ENCODE peak calls at places on chromosomes 13 and 19, in five cellular contexts. One of them, this sample, is unnamed.
A peak's percentile ranks its signal among the peaks of the same experiment; 100 is the strongest.

GRCh38 chr13:106063591-106064308 is 471.7 kb downstream of the EFNB2 start:
- DNase-seq in C1 segment of cervical spinal cord: no peak
- DNase-seq in epithelial cell of prostate: no peak
- DNase-seq in stimulated activated CD4-positive, alpha-beta T cell treated with anti-CD3 and anti-CD28 coated beads, Interleukin-15, amount 100 ng/mL, for 48 hours: no peak
- DNase-seq in NCI-H748 treated with DMSO at 0.1 percent for 48 hours: no peak
- DNase-seq in this sample: peak; percentile 23

GRCh38 chr13:26517931-26518330 is 39.6 kb upstream of the WASF3 start:
- DNase-seq in C1 segment of cervical spinal cord: no peak
- DNase-seq in NCI-H748 treated with DMSO at 0.1 percent for 48 hours: no peak
- DNase-seq in epithelial cell of prostate: no peak
- DNase-seq in stimulated activated CD4-positive, alpha-beta T cell treated with anti-CD3 and anti-CD28 coated beads, Interleukin-15, amount 100 ng/mL, for 48 hours: no peak
- DNase-seq in this sample: no peak

GRCh38 chr13:114096811-114097503 is 35.5 kb downstream of the RASA3 start:
- DNase-seq in NCI-H748 treated with DMSO at 0.1 percent for 48 hours: no peak
- DNase-seq in stimulated activated CD4-positive, alpha-beta T cell treated with anti-CD3 and anti-CD28 coated beads, Interleukin-15, amount 100 ng/mL, for 48 hours: no peak
- DNase-seq in epithelial cell of prostate: no peak
- DNase-seq in C1 segment of cervical spinal cord: no peak
- DNase-seq in this sample: no peak

GRCh38 chr19:38658462-38659306 is 11.2 kb downstream of the ACTN4 start:
- DNase-seq in C1 segment of cervical spinal cord: no peak
- DNase-seq in NCI-H748 treated with DMSO at 0.1 percent for 48 hours: no peak
- DNase-seq in epithelial cell of prostate: peak; percentile 99
- DNase-seq in stimulated activated CD4-positive, alpha-beta T cell treated with anti-CD3 and anti-CD28 coated beads, Interleukin-15, amount 100 ng/mL, for 48 hours: no peak
- DNase-seq in this sample: peak; percentile 82

GRCh38 chr13:32285633-32285965 is 29.6 kb downstream of the ZAR1L start:
- DNase-seq in epithelial cell of prostate: no peak
- DNase-seq in stimulated activated CD4-positive, alpha-beta T cell treated with anti-CD3 and anti-CD28 coated beads, Interleukin-15, amount 100 ng/mL, for 48 hours: no peak
- DNase-seq in C1 segment of cervical spinal cord: no peak
- DNase-seq in NCI-H748 treated with DMSO at 0.1 percent for 48 hours: no peak
- DNase-seq in this sample: no peak

GRCh38 chr19:50720921-50721291 is 1.3 kb upstream of the SHANK1 start:
- DNase-seq in NCI-H748 treated with DMSO at 0.1 percent for 48 hours: no peak
- DNase-seq in C1 segment of cervical spinal cord: no peak
- DNase-seq in stimulated activated CD4-positive, alpha-beta T cell treated with anti-CD3 and anti-CD28 coated beads, Interleukin-15, amount 100 ng/mL, for 48 hours: no peak
- DNase-seq in epithelial cell of prostate: peak; percentile 48
- DNase-seq in this sample: peak; percentile 31

GRCh38 chr13:29182216-29182615 is 362.1 kb downstream of the MTUS2 start:
- DNase-seq in NCI-H748 treated with DMSO at 0.1 percent for 48 hours: no peak
- DNase-seq in C1 segment of cervical spinal cord: no peak
- DNase-seq in epithelial cell of prostate: no peak
- DNase-seq in stimulated activated CD4-positive, alpha-beta T cell treated with anti-CD3 and anti-CD28 coated beads, Interleukin-15, amount 100 ng/mL, for 48 hours: no peak
- DNase-seq in this sample: no peak

GRCh38 chr13:40316301-40316700 is 350.1 kb downstream of the FOXO1 start:
- DNase-seq in stimulated activated CD4-positive, alpha-beta T cell treated with anti-CD3 and anti-CD28 coated beads, Interleukin-15, amount 100 ng/mL, for 48 hours: peak; percentile 33
- DNase-seq in epithelial cell of prostate: no peak
- DNase-seq in C1 segment of cervical spinal cord: no peak
- DNase-seq in NCI-H748 treated with DMSO at 0.1 percent for 48 hours: no peak
- DNase-seq in this sample: no peak

GRCh38 chr19:49200238-49200862 is 42.8 kb downstream of the TRPM4 start:
- DNase-seq in C1 segment of cervical spinal cord: no peak
- DNase-seq in epithelial cell of prostate: no peak
- DNase-seq in NCI-H748 treated with DMSO at 0.1 percent for 48 hours: no peak
- DNase-seq in stimulated activated CD4-positive, alpha-beta T cell treated with anti-CD3 and anti-CD28 coated beads, Interleukin-15, amount 100 ng/mL, for 48 hours: no peak
- DNase-seq in this sample: peak; percentile 21